ENCODE peak calls at places on chromosomes 11 and 22, in ten cellular contexts. B is DND-41; G is heart right ventricle; Q is activated CD8-positive, alpha-beta T cell treated with anti-CD3 and anti-CD28 coated beads for 36 hours; I is cardiac muscle cell; T is psoas muscle; R is CD8-positive, alpha-beta T cell; V is endothelial cell; W is fibroblast of lung; L is right lobe of liver. D is an unnamed sample.
A peak's percentile ranks its signal among the peaks of the same experiment; 100 is the strongest.

GRCh38 chr22:31230871-31231621 is 18.9 kb downstream of the LIMK2 start:
- DNase-seq in W (peak; percentile 48), G (no peak), I (peak; percentile 46), B (peak; percentile 24), V (peak; percentile 44), Q (peak; percentile 43), R (peak; percentile 21), L (peak; percentile 38), T (no peak), D (peak; percentile 57)

GRCh38 chr11:3132271-3132781 is 32.8 kb downstream of the OSBPL5 start:
- DNase-seq in L (peak; percentile 12), T (peak; percentile 9), Q (no peak), B (no peak), V (no peak), I (no peak), G (no peak), R (no peak), W (no peak), D (peak; percentile 36)

GRCh38 chr11:34978236-34979191 is 62.1 kb downstream of the PDHX start:
- DNase-seq in V (no peak), R (no peak), Q (no peak), I (peak; percentile 6), W (peak; percentile 57), T (no peak), G (no peak), B (no peak), L (no peak), D (no peak)

GRCh38 chr11:63866211-63866610 is 27.3 kb downstream of the MARK2 start:
- DNase-seq in B (peak; percentile 59), R (peak; percentile 64), G (no peak), T (peak; percentile 35), I (no peak), Q (peak; percentile 95), W (peak; percentile 62), V (no peak), L (peak; percentile 57), D (no peak)

GRCh38 chr11:81000334-81001100 is 1559.7 kb upstream of the TENM4 start:
- DNase-seq in G (no peak), Q (no peak), I (no peak), W (no peak), L (no peak), B (no peak), T (no peak), V (no peak), R (no peak), D (no peak)

GRCh38 chr11:109971184-109971523 is 122.0 kb upstream of the ZC3H12C start:
- DNase-seq in W (peak; percentile 76), I (peak; percentile 13), Q (peak; percentile 13), B (no peak), V (no peak), G (no peak), T (no peak), L (no peak), R (no peak), D (no peak)

GRCh38 chr11:103988595-103988969 is 47.9 kb upstream of the DDI1 start:
- DNase-seq in R (no peak), T (no peak), I (no peak), V (no peak), Q (no peak), L (no peak), B (no peak), G (no peak), W (peak; percentile 81), D (no peak)

GRCh38 chr11:75536786-75537629 is 11.3 kb upstream of the GDPD5 start:
- DNase-seq in R (no peak), I (no peak), L (no peak), Q (peak; percentile 80), W (peak; percentile 50), T (no peak), V (no peak), B (no peak), G (no peak), D (peak; percentile 81)

GRCh38 chr22:17436981-17437410 is 67.7 kb downstream of the CECR2 start:
- DNase-seq in V (no peak), B (no peak), R (no peak), G (no peak), W (no peak), Q (no peak), T (no peak), L (no peak), I (peak; percentile 61), D (no peak)

GRCh38 chr22:17441326-17441725 is 72.1 kb downstream of the CECR2 start:
- DNase-seq in B (no peak), W (no peak), R (no peak), T (no peak), Q (no peak), I (no peak), G (no peak), L (no peak), V (no peak), D (no peak)

GRCh38 chr22:17435375-17435774 is 66.1 kb downstream of the CECR2 start:
- DNase-seq in V (no peak), Q (no peak), L (no peak), W (no peak), T (no peak), R (no peak), B (no peak), G (no peak), I (no peak), D (no peak)

GRCh38 chr22:17434856-17435255 is 65.6 kb downstream of the CECR2 start:
- DNase-seq in T (no peak), L (no peak), I (no peak), R (no peak), Q (no peak), G (no peak), B (no peak), W (peak; percentile 19), V (no peak), D (no peak)

DNA sequence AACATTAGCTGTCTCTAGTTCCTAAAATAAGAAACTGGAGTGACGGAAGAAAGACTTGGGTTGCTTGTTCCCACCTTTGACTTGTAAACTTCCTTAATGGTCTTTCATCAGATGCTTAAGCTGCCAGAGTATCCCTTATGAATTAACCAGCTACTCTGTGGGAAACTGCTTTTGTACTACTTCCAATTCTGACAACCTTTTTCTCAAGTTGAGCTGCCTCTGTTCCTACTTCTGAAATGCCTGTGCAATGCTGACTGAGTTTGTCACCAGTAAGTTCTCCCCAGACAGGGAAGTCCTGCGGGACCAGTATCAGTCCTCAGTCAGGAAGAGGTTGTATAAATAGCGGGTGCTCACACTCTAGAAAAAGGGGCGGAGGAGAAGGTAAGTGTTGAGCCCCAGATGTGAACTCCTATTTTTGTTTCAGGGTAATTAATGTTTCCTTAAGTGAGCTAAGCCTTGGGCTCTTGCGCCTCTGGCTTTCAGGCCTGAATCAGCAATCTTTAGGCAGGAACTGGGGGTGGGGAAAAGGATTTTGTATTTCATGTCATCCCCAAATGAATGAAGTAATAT is 67.2 kb downstream of the CECR2 start:
- DNase-seq in B (no peak), G (no peak), V (no peak), L (no peak), W (peak; percentile 20), T (no peak), R (no peak), I (peak; percentile 50), Q (no peak), D (no peak)
- TF ChIP-seq CTCF in B (no peak), G (no peak), V (no peak), L (no peak), W (no peak), T (no peak), R (no peak), I (peak; percentile 17), Q (no peak), D (no peak)

DNA sequence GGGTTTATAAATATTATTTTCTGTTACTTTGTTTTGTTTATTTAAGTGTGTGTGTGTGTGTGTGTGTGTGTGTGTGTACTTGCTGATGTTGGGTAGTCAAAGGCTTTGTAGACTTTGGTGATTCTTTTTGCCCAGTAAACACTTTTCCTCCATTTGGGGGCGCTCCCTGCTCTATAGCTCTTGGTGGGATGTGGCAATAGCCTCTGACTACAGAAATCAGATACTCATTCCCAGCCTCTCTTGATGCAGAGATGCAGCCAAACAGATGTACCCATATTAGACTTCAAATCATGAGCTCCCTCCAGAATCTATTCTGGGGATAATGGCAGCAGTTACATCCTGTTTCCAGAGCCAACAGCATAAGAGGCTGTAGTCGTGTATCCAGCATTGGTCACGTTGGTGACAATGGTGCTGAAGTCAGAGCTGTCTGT is 33.4 kb upstream of the APOL5 start:
- DNase-seq in R (no peak), L (no peak), G (no peak), Q (no peak), T (no peak), V (no peak), W (peak; percentile 16), I (peak; percentile 34), B (no peak), D (no peak)
- TF ChIP-seq CTCF in R (no peak), L (peak; percentile 27), G (peak; percentile 5), Q (no peak), T (peak; percentile 31), V (no peak), W (peak; percentile 59), I (peak; percentile 67), B (no peak), D (no peak)

GRCh38 chr22:28934026-28934425 is 50.7 kb downstream of the ZNRF3 start:
- DNase-seq in Q (no peak), W (no peak), T (no peak), G (no peak), R (no peak), B (no peak), L (no peak), V (no peak), I (no peak), D (no peak)

GRCh38 chr22:28937206-28938025 is 54.0 kb downstream of the ZNRF3 start:
- DNase-seq in G (no peak), Q (no peak), V (no peak), L (no peak), T (no peak), B (no peak), W (no peak), R (no peak), I (no peak), D (no peak)

GRCh38 chr22:28936200-28936599 is 52.8 kb downstream of the ZNRF3 start:
- DNase-seq in T (no peak), I (no peak), G (no peak), Q (no peak), R (no peak), L (no peak), V (no peak), B (no peak), W (no peak), D (no peak)

GRCh38 chr22:28935140-28935539 is 51.8 kb downstream of the ZNRF3 start:
- DNase-seq in T (no peak), B (no peak), I (no peak), L (no peak), Q (no peak), V (no peak), R (no peak), W (no peak), G (no peak), D (no peak)

DNA sequence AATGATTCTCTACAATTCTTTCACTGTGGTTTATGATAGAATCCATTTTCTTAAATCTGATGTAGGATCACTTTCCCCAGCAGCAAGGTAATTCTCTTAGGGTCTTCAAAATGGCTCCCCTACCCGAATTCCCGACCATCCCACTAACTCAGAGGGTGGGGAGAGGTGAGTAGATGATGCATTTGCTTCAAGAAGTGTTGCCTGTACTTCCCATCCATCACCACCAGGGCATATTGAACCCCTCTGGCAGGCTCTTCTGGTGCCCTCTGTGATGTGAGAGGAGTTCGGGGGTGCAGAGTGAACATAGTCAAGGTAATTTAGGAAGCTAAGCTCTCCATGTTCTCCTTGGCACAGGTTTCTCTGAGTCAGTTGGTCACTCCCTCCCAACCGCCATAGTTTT is 52.3 kb downstream of the ZNRF3 start:
- DNase-seq in W (no peak), I (no peak), B (no peak), R (no peak), G (no peak), Q (no peak), T (no peak), L (no peak), V (no peak), D (no peak)
- TF ChIP-seq CTCF in W (peak; percentile 25), I (peak; percentile 27), B (peak; percentile 53), R (peak; percentile 19), G (no peak), Q (peak; percentile 31), T (peak; percentile 5), L (no peak), V (peak; percentile 41), D (peak; percentile 52)

GRCh38 chr11:73375830-73376167 is 400 bp upstream of the RELT start:
- DNase-seq in T (no peak), G (no peak), V (no peak), L (no peak), W (no peak), R (no peak), B (no peak), Q (no peak), I (no peak), D (no peak)

GRCh38 chr11:73376168-73376802 is at the start of gene RELT:
- DNase-seq in B (peak; percentile 92), V (peak; percentile 99), W (peak; percentile 87), L (peak; percentile 93), Q (peak; percentile 92), T (peak; percentile 90), R (peak; percentile 91), I (peak; percentile 93), G (peak; percentile 93), D (peak; percentile 88)

GRCh38 chr11:73376803-73377629 is 817 bp downstream of the RELT start:
- DNase-seq in R (peak; percentile 35), V (no peak), G (peak; percentile 44), Q (peak; percentile 81), T (peak; percentile 71), L (peak; percentile 63), W (peak; percentile 77), B (peak; percentile 51), I (peak; percentile 56), D (peak; percentile 95)

GRCh38 chr11:73374130-73374529 is 2.1 kb upstream of the RELT start:
- DNase-seq in B (no peak), Q (no peak), W (no peak), R (no peak), T (no peak), I (no peak), G (no peak), V (no peak), L (no peak), D (no peak)

GRCh38 chr11:73372371-73372993 is 3.7 kb upstream of the RELT start:
- DNase-seq in Q (no peak), W (no peak), R (no peak), T (no peak), B (no peak), V (peak; percentile 38), G (no peak), I (no peak), L (no peak), D (peak; percentile 64)
- TF ChIP-seq CTCF in Q (no peak), W (no peak), R (no peak), T (peak; percentile 18), B (peak; percentile 18), V (no peak), G (no peak), I (peak; percentile 16), L (no peak), D (peak; percentile 59)

D was measured in CD14-positive monocyte.